ENCODE peak calls at places on chromosomes 6 and 20, in six cellular contexts. U, N, C, A, E and G are unnamed samples.

GRCh38 chr6:107700016-107700335 is 124.1 kb downstream of the SCML4 start:
- DNase-seq in N (no peak), A (no peak), E (no peak), C (no peak), U (no peak), G (no peak)

GRCh38 chr6:14934011-14934410 is 311.9 kb upstream of the JARID2 start:
- DNase-seq in E (no peak), A (no peak), U (no peak), N (no peak), C (no peak), G (no peak)

GRCh38 chr6:132964101-132964867 is 149.9 kb downstream of the RPS12 start:
- DNase-seq in U (no peak), C (no peak), N (peak), A (peak), E (peak), G (no peak)

GRCh38 chr6:75196051-75196743 is 9.7 kb downstream of the COL12A1 start:
- DNase-seq in N (no peak), U (no peak), A (peak), E (peak), C (no peak), G (peak)

GRCh38 chr20:61254881-61255589 is 3.0 kb downstream of the CDH4 start:
- DNase-seq in E (no peak), A (peak), U (no peak), N (no peak), C (no peak), G (no peak)

GRCh38 chr20:61461459-61461858 is 209.4 kb downstream of the CDH4 start:
- DNase-seq in U (no peak), E (no peak), C (no peak), N (no peak), A (no peak), G (no peak)

GRCh38 chr20:59932616-59933295 is 681 bp downstream of the SYCP2 start:
- DNase-seq in U (peak), A (no peak), C (no peak), E (no peak), N (no peak), G (no peak)

GRCh38 chr6:133894795-133895401 is 6.0 kb downstream of the TCF21 start:
- DNase-seq in E (peak), U (no peak), A (peak), N (peak), C (no peak), G (peak)

GRCh38 chr20:61573415-61574305 is 321.6 kb downstream of the CDH4 start:
- DNase-seq in U (no peak), A (no peak), N (no peak), C (no peak), E (no peak), G (no peak)

GRCh38 chr6:54076159-54076789 is 35.0 kb upstream of the MLIP start:
- DNase-seq in N (no peak), E (no peak), A (no peak), C (no peak), U (no peak), G (no peak)

GRCh38 chr6:131652472-131652871 is 15.4 kb downstream of the ENPP3 start:
- DNase-seq in A (peak), E (no peak), U (no peak), C (no peak), N (no peak), G (no peak)

GRCh38 chr6:3584611-3585010 is 127.8 kb upstream of the SLC22A23 start:
- DNase-seq in C (no peak), N (no peak), A (no peak), E (peak), U (no peak), G (peak)

GRCh38 chr6:69624944-69625343 is 171.9 kb downstream of the LMBRD1 start:
- DNase-seq in A (no peak), N (no peak), E (no peak), C (no peak), U (no peak), G (no peak)

GRCh38 chr6:44977406-44977740 is 350.8 kb upstream of the RUNX2 start:
- DNase-seq in U (no peak), E (no peak), A (no peak), C (no peak), N (no peak), G (no peak)

GRCh38 chr6:72037006-72037405 is 150.7 kb downstream of the RIMS1 start:
- DNase-seq in N (no peak), E (no peak), C (no peak), U (no peak), A (no peak), G (no peak)

GRCh38 chr6:41061196-41061726 is 8.3 kb downstream of the APOBEC2 start:
- DNase-seq in E (no peak), N (no peak), U (no peak), C (no peak), A (no peak), G (no peak)

GRCh38 chr20:41370176-41370575 is 3.6 kb upstream of the EMILIN3 start:
- DNase-seq in E (no peak), C (no peak), N (no peak), A (no peak), U (no peak), G (no peak)

GRCh38 chr6:132764370-132764769 is 6.7 kb upstream of the VNN2 start:
- DNase-seq in N (peak), A (peak), E (peak), U (peak), C (no peak), G (peak)

GRCh38 chr20:4159765-4160490 is 144.6 kb upstream of the RNF24 start:
- DNase-seq in N (no peak), U (no peak), E (no peak), C (no peak), A (no peak), G (no peak)

GRCh38 chr20:33370296-33370695 is 31.0 kb downstream of the CDK5RAP1 start:
- DNase-seq in E (no peak), U (no peak), N (peak), C (no peak), A (peak), G (no peak)

GRCh38 chr20:1209447-1210387 is 6.5 kb downstream of the C20orf202 start:
- DNase-seq in N (no peak), C (no peak), E (no peak), A (peak), U (no peak), G (peak)

GRCh38 chr6:20366082-20366834 is 35.4 kb upstream of the E2F3 start:
- DNase-seq in C (no peak), N (no peak), U (no peak), E (no peak), A (no peak), G (no peak)

GRCh38 chr6:91672201-91672600 is 1085.3 kb upstream of the MAP3K7 start:
- DNase-seq in U (no peak), C (no peak), N (no peak), A (no peak), E (no peak), G (no peak)

GRCh38 chr6:43509984-43510826 is at the start of gene LRRC73:
- DNase-seq in E (peak), N (peak), A (peak), U (peak), C (peak), G (peak)

DNA sequence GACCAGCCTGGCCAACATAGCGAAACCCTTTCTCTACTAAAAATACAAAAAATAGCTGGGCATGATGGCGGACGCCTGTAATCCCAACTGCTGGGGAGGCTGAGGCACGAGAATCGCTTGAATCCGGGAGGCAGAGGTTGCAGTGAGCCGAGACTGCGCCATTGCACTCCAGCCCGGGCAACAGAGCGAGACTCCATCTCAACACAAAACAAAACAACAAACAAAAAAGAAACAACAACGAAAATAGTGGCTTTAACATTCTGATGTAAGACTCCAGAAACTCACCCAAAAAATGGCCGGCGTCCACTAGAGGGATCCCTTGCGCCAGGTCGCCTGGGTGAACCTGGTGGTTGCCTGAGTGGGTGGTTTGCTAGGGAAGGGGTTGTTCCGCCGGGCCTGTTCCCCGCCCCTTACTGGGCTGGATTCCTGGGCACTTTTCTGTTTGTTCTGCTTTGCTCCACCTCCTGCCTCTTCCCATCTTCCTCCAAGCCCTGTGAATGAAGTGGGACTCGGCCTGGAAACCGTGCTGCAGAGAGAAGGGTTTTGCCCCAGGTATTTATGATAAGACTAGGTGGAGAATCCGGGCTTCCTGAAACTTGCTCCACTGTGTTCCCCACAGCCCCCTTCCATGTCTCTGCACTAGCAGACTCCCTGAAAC is 1.5 kb downstream of the PABPC1L start:
- DNase-seq in N (peak), A (peak), E (peak), U (no peak), C (no peak), G (peak)
- TF ChIP-seq CTCF in N (peak), A (peak), E (peak), U (peak), C (peak), G (peak)

DNA sequence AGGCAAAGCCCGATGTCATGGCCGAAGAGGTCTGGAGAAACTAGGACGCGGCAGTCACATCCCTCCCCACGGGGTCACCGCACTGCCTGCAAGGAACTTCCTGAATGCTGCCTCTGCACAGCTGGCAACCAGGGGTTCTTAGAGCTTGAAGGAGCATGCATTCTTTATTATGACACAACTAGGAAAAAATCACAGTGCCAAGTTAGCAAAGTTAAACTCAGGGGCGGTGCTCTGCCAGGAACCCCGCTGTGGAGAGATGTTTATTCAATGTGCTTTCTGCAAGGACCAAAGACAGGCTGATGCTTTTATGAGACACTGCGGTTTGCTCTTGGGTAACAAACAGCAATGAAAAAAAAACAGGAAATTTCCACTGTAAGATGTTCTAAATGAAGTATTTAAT is 287.3 kb upstream of the FOXQ1 start:
- DNase-seq in N (peak), C (no peak), A (peak), E (peak), U (no peak), G (peak)
- H3K4me3 ChIP-seq in N (no peak), C (no peak), A (no peak), E (no peak), U (no peak), G (no peak)

GRCh38 chr6:104325341-104326172 is 534.2 kb downstream of the HACE1 start:
- DNase-seq in E (peak), U (no peak), A (peak), N (peak), C (no peak), G (peak)
- TF ChIP-seq CTCF in E (peak), U (peak), A (peak), N (peak), C (peak), G (peak)

GRCh38 chr20:45318948-45319347 is 10.8 kb upstream of the MATN4 start:
- DNase-seq in A (no peak), N (no peak), C (no peak), U (no peak), E (no peak), G (no peak)
- H3K4me3 ChIP-seq in A (no peak), N (no peak), C (no peak), U (no peak), E (no peak), G (no peak)

DNA sequence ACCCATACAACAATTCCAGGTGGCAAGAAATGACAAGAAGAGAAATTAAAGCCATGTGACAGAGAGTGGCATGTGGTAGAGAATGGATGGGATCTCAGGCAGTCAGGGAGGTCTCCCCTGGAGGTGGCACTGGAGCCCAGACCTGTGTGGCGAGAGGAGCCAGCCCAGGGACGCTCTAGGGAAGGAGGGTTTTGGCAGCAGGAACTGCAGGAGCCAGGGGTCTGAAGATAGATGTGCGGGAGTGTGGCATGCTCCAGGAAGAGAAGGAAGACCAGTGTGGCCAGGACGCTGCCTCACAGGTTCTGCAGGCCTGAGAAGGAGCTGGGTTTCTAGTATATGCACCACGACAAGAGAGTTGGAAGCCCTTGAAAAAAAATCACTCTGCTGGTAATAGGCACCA is 45.1 kb downstream of the SPATA2 start:
- DNase-seq in A (no peak), E (no peak), C (no peak), N (no peak), U (no peak), G (no peak)
- TF ChIP-seq CTCF in A (no peak), E (no peak), C (no peak), N (no peak), U (no peak), G (no peak)

DNA sequence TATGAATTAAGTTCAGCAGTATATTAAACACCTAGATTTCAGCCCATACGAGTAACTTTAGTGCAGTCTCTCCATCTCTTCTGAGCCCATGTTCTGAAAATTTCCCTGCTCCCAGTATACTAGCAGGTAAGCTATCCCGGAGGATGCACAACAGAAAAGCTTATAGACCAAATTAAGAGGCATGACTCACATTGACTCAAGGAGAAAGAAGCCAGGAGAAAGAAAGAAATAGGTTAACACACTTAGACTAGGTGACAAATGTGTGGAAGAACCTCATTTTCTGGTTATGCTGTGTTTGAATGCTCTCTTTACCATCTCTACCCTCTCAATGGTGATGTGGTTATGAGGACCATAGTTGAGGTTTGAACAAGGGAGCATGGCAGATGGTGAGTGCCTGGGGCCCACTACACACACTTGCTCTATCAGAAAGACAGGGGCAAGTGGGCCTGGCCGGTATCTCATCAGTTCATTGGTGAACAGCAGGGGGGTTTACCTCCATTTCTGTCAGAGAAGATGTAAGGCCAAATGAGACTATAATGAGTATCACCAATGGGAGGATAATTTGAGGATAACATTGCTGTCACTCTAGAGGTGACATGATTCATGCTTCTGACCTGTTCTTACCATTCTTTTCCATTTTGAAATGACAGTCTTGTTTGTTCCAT is 902.3 kb upstream of the FLRT3 start:
- DNase-seq in U (no peak), E (no peak), C (no peak), N (no peak), A (no peak), G (no peak)
- H3K4me3 ChIP-seq in U (no peak), E (no peak), C (no peak), N (no peak), A (no peak), G (no peak)

GRCh38 chr6:95133578-95133977 is 443.8 kb upstream of the MANEA start:
- DNase-seq in N (no peak), C (no peak), U (no peak), E (no peak), A (no peak), G (no peak)
- TF ChIP-seq CTCF in N (no peak), C (no peak), U (no peak), E (peak), A (no peak), G (no peak)

DNA sequence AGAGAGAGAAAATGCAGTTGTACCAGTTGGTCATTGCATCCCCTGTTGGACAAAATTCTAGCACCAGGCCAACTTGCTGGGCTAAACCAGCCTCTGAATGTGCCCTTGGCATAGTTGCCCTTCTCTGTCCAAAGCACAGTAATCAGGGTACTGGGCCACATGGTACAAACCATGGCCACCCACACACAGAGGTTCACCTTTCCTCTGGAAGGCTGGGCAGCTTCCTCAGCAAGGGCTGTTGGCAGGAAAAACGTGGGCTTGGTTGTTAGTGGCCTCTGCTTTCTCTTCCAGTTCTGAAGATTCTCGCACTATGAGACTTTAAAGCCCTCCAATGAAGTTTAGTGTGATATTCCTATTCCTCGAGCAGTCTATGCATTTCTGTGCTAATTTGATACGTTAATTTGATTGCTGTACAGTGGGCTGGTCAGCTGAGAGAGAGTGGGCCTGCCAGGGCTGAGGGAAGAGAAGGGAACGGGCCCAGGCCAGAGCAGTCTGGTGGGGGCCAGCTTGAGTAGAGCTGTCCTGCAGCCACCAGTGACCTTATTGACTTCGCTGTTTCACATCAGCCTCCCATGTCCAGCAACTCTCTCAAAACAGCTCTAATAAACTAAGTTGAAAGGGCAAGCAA is 592 bp downstream of the DDO start:
- DNase-seq in U (no peak), C (no peak), N (no peak), A (no peak), E (no peak), G (peak)
- H3K4me3 ChIP-seq in U (peak), C (peak), N (no peak), A (no peak), E (no peak), G (peak)

GRCh38 chr6:159127701-159128100 is 41.5 kb upstream of the FNDC1 start:
- DNase-seq in U (no peak), N (no peak), E (no peak), C (no peak), A (no peak), G (no peak)

GRCh38 chr6:159125977-159126376 is 43.2 kb upstream of the FNDC1 start:
- DNase-seq in C (no peak), N (no peak), U (peak), A (no peak), E (no peak), G (no peak)

GRCh38 chr6:159121387-159121955 is 47.7 kb upstream of the FNDC1 start:
- DNase-seq in U (no peak), N (no peak), C (no peak), A (no peak), E (no peak), G (no peak)

GRCh38 chr6:159126590-159126989 is 42.6 kb upstream of the FNDC1 start:
- DNase-seq in U (peak), N (no peak), E (no peak), A (no peak), C (no peak), G (no peak)

GRCh38 chr6:159125014-159125609 is 44.1 kb upstream of the FNDC1 start:
- DNase-seq in N (no peak), A (no peak), E (no peak), C (no peak), U (no peak), G (no peak)
- TF ChIP-seq CTCF in N (no peak), A (peak), E (peak), C (no peak), U (peak), G (peak)